ENCODE peak calls at places on chromosomes 4 and X, in six cellular contexts. One of them, this sample, is unnamed.
A peak's percentile ranks its signal among the peaks of the same experiment; 100 is the strongest.

GRCh38 chrX:56248492-56248891 is 16.3 kb downstream of the KLF8 start:
- DNase-seq in mammary epithelial cell: no peak
- DNase-seq in transverse colon: peak; percentile 64
- DNase-seq in fibroblast of the aortic adventitia: peak; percentile 56
- DNase-seq in GM12864: peak; percentile 24
- DNase-seq in left ventricle myocardium inferior: peak; percentile 20
- DNase-seq in this sample: peak; percentile 47

GRCh38 chr4:186500721-186501304 is 54.6 kb downstream of the MTNR1A start:
- DNase-seq in mammary epithelial cell: no peak
- DNase-seq in transverse colon: no peak
- DNase-seq in fibroblast of the aortic adventitia: no peak
- DNase-seq in GM12864: no peak
- DNase-seq in left ventricle myocardium inferior: no peak
- DNase-seq in this sample: no peak

GRCh38 chrX:53321943-53322497 is 40.6 kb upstream of the IQSEC2 start:
- DNase-seq in mammary epithelial cell: no peak
- DNase-seq in transverse colon: no peak
- DNase-seq in fibroblast of the aortic adventitia: no peak
- DNase-seq in GM12864: no peak
- DNase-seq in left ventricle myocardium inferior: no peak
- DNase-seq in this sample: no peak

GRCh38 chr4:143406523-143406922 is 69.8 kb downstream of the GAB1 start:
- DNase-seq in mammary epithelial cell: peak; percentile 15
- DNase-seq in transverse colon: peak; percentile 45
- DNase-seq in fibroblast of the aortic adventitia: peak; percentile 74
- DNase-seq in GM12864: no peak
- DNase-seq in left ventricle myocardium inferior: peak; percentile 50
- DNase-seq in this sample: no peak

GRCh38 chrX:33205321-33205720 is 6.0 kb downstream of the DMD start:
- DNase-seq in mammary epithelial cell: no peak
- DNase-seq in transverse colon: no peak
- DNase-seq in fibroblast of the aortic adventitia: no peak
- DNase-seq in GM12864: no peak
- DNase-seq in left ventricle myocardium inferior: no peak
- DNase-seq in this sample: no peak

GRCh38 chr4:10157478-10158354 is 41.1 kb upstream of the WDR1 start:
- DNase-seq in mammary epithelial cell: peak; percentile 71
- DNase-seq in transverse colon: peak; percentile 54
- DNase-seq in fibroblast of the aortic adventitia: peak; percentile 91
- DNase-seq in GM12864: peak; percentile 12
- DNase-seq in left ventricle myocardium inferior: peak; percentile 33
- DNase-seq in this sample: peak; percentile 74

GRCh38 chr4:41359069-41359769 is 102.5 kb downstream of the UCHL1 start:
- DNase-seq in mammary epithelial cell: no peak
- DNase-seq in transverse colon: no peak
- DNase-seq in fibroblast of the aortic adventitia: no peak
- DNase-seq in GM12864: no peak
- DNase-seq in left ventricle myocardium inferior: no peak
- DNase-seq in this sample: no peak

GRCh38 chr4:73984736-73985527 is 3.1 kb downstream of the PPBP start:
- DNase-seq in mammary epithelial cell: peak; percentile 57
- DNase-seq in transverse colon: no peak
- DNase-seq in fibroblast of the aortic adventitia: no peak
- DNase-seq in GM12864: no peak
- DNase-seq in left ventricle myocardium inferior: no peak
- DNase-seq in this sample: no peak

GRCh38 chr4:66590488-66591215 is 920.4 kb upstream of the EPHA5 start:
- DNase-seq in mammary epithelial cell: no peak
- DNase-seq in transverse colon: no peak
- DNase-seq in fibroblast of the aortic adventitia: peak; percentile 74
- DNase-seq in GM12864: no peak
- DNase-seq in left ventricle myocardium inferior: no peak
- DNase-seq in this sample: no peak

GRCh38 chrX:39928704-39929439 is 168.9 kb downstream of the BCOR start:
- DNase-seq in mammary epithelial cell: no peak
- DNase-seq in transverse colon: peak; percentile 44
- DNase-seq in fibroblast of the aortic adventitia: no peak
- DNase-seq in GM12864: no peak
- DNase-seq in left ventricle myocardium inferior: no peak
- DNase-seq in this sample: no peak

GRCh38 chr4:185782523-185782922 is 29.5 kb downstream of the SORBS2 start:
- DNase-seq in mammary epithelial cell: peak; percentile 81
- DNase-seq in transverse colon: no peak
- DNase-seq in fibroblast of the aortic adventitia: peak; percentile 44
- DNase-seq in GM12864: no peak
- DNase-seq in left ventricle myocardium inferior: no peak
- DNase-seq in this sample: no peak

GRCh38 chrX:77668391-77669237 is 117.4 kb downstream of the ATRX start:
- DNase-seq in mammary epithelial cell: peak; percentile 44
- DNase-seq in transverse colon: no peak
- DNase-seq in fibroblast of the aortic adventitia: peak; percentile 56
- DNase-seq in GM12864: no peak
- DNase-seq in left ventricle myocardium inferior: no peak
- DNase-seq in this sample: no peak

GRCh38 chr4:7062816-7063215 is 5.0 kb downstream of the GRPEL1 start:
- DNase-seq in mammary epithelial cell: no peak
- DNase-seq in transverse colon: no peak
- DNase-seq in fibroblast of the aortic adventitia: no peak
- DNase-seq in GM12864: no peak
- DNase-seq in left ventricle myocardium inferior: no peak
- DNase-seq in this sample: no peak

GRCh38 chrX:9163153-9163790 is 129.3 kb upstream of the FAM9B start:
- DNase-seq in mammary epithelial cell: no peak
- DNase-seq in transverse colon: no peak
- DNase-seq in fibroblast of the aortic adventitia: peak; percentile 23
- DNase-seq in GM12864: no peak
- DNase-seq in left ventricle myocardium inferior: no peak
- DNase-seq in this sample: no peak

GRCh38 chr4:41258783-41259182 is 2.1 kb downstream of the UCHL1 start:
- DNase-seq in mammary epithelial cell: peak; percentile 38
- DNase-seq in transverse colon: no peak
- DNase-seq in fibroblast of the aortic adventitia: peak; percentile 70
- DNase-seq in GM12864: no peak
- DNase-seq in left ventricle myocardium inferior: no peak
- DNase-seq in this sample: peak; percentile 5

GRCh38 chrX:131607796-131608369 is 64.0 kb downstream of the OR13H1 start:
- DNase-seq in mammary epithelial cell: no peak
- DNase-seq in transverse colon: no peak
- DNase-seq in fibroblast of the aortic adventitia: no peak
- DNase-seq in GM12864: no peak
- DNase-seq in left ventricle myocardium inferior: no peak
- DNase-seq in this sample: no peak

GRCh38 chrX:151801980-151802379 is 67.4 kb downstream of the CNGA2 start:
- DNase-seq in mammary epithelial cell: no peak
- DNase-seq in transverse colon: no peak
- DNase-seq in fibroblast of the aortic adventitia: peak; percentile 25
- DNase-seq in GM12864: no peak
- DNase-seq in left ventricle myocardium inferior: no peak
- DNase-seq in this sample: no peak

GRCh38 chrX:73214366-73215094 is at the start of gene NAP1L2:
- DNase-seq in mammary epithelial cell: peak; percentile 62
- DNase-seq in transverse colon: peak; percentile 26
- DNase-seq in fibroblast of the aortic adventitia: peak; percentile 9
- DNase-seq in GM12864: no peak
- DNase-seq in left ventricle myocardium inferior: peak; percentile 14
- DNase-seq in this sample: peak; percentile 74

GRCh38 chrX:54640721-54641120 is 110.7 kb downstream of the GNL3L start:
- DNase-seq in mammary epithelial cell: no peak
- DNase-seq in transverse colon: no peak
- DNase-seq in fibroblast of the aortic adventitia: no peak
- DNase-seq in GM12864: no peak
- DNase-seq in left ventricle myocardium inferior: no peak
- DNase-seq in this sample: no peak

GRCh38 chr4:128444544-128445302 is 157.1 kb upstream of the PGRMC2 start:
- DNase-seq in mammary epithelial cell: no peak
- DNase-seq in transverse colon: no peak
- DNase-seq in fibroblast of the aortic adventitia: no peak
- DNase-seq in GM12864: no peak
- DNase-seq in left ventricle myocardium inferior: no peak
- DNase-seq in this sample: no peak

GRCh38 chrX:38850807-38851533 is 49.7 kb downstream of the MID1IP1 start:
- DNase-seq in mammary epithelial cell: no peak
- DNase-seq in transverse colon: no peak
- DNase-seq in fibroblast of the aortic adventitia: no peak
- DNase-seq in GM12864: no peak
- DNase-seq in left ventricle myocardium inferior: no peak
- DNase-seq in this sample: no peak
- H3K4me3 ChIP-seq in mammary epithelial cell: no peak overlapping the region
- H3K4me3 ChIP-seq in transverse colon: no peak overlapping the region
- H3K4me3 ChIP-seq in fibroblast of the aortic adventitia: no peak overlapping the region
- H3K4me3 ChIP-seq in GM12864: no peak overlapping the region
- H3K4me3 ChIP-seq in left ventricle myocardium inferior: no peak overlapping the region
- H3K4me3 ChIP-seq in this sample: no peak overlapping the region

GRCh38 chrX:14819766-14820165 is 53.1 kb downstream of the FANCB start:
- DNase-seq in mammary epithelial cell: no peak
- DNase-seq in transverse colon: no peak
- DNase-seq in fibroblast of the aortic adventitia: no peak
- DNase-seq in GM12864: no peak
- DNase-seq in left ventricle myocardium inferior: no peak
- DNase-seq in this sample: no peak
- H3K4me3 ChIP-seq in mammary epithelial cell: no peak overlapping the region
- H3K4me3 ChIP-seq in transverse colon: no peak overlapping the region
- H3K4me3 ChIP-seq in fibroblast of the aortic adventitia: no peak overlapping the region
- H3K4me3 ChIP-seq in GM12864: no peak overlapping the region
- H3K4me3 ChIP-seq in left ventricle myocardium inferior: no peak overlapping the region
- H3K4me3 ChIP-seq in this sample: no peak overlapping the region

GRCh38 chrX:69263421-69263820 is 98.2 kb upstream of the PJA1 start:
- DNase-seq in mammary epithelial cell: no peak
- DNase-seq in transverse colon: no peak
- DNase-seq in fibroblast of the aortic adventitia: no peak
- DNase-seq in GM12864: no peak
- DNase-seq in left ventricle myocardium inferior: no peak
- DNase-seq in this sample: no peak
- H3K4me3 ChIP-seq in mammary epithelial cell: no peak overlapping the region
- H3K4me3 ChIP-seq in transverse colon: no peak overlapping the region
- H3K4me3 ChIP-seq in fibroblast of the aortic adventitia: no peak overlapping the region
- H3K4me3 ChIP-seq in GM12864: no peak overlapping the region
- H3K4me3 ChIP-seq in left ventricle myocardium inferior: no peak overlapping the region
- H3K4me3 ChIP-seq in this sample: no peak overlapping the region

DNA sequence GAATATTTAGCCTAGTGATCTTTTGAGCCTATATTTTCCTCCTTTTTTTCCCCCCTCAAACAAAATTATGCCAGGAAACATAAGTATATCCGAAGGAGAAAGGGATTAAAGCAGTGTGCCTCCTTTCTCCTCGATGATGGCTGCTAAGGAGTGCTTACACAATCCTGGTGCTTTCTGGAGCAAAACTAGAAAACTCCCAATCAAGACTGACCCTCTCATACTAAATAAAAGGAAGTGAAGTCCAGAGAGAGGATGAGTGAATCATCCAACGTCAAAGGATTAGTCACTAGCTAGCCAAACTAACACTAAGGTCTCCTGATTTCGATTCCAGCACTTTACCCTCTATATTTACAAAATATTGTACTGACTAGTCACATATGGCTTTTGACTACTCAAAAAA is 146.8 kb downstream of the PPP3CA start:
- DNase-seq in mammary epithelial cell: peak; percentile 91
- DNase-seq in transverse colon: no peak
- DNase-seq in fibroblast of the aortic adventitia: peak; percentile 96
- DNase-seq in GM12864: no peak
- DNase-seq in left ventricle myocardium inferior: no peak
- DNase-seq in this sample: no peak
- H3K4me3 ChIP-seq in mammary epithelial cell: no peak overlapping the region
- H3K4me3 ChIP-seq in transverse colon: no peak overlapping the region
- H3K4me3 ChIP-seq in fibroblast of the aortic adventitia: no peak overlapping the region
- H3K4me3 ChIP-seq in GM12864: no peak overlapping the region
- H3K4me3 ChIP-seq in left ventricle myocardium inferior: no peak overlapping the region
- H3K4me3 ChIP-seq in this sample: no peak overlapping the region

GRCh38 chrX:50168305-50168704 is 32.5 kb downstream of the AKAP4 start:
- DNase-seq in mammary epithelial cell: no peak
- DNase-seq in transverse colon: no peak
- DNase-seq in fibroblast of the aortic adventitia: no peak
- DNase-seq in GM12864: no peak
- DNase-seq in left ventricle myocardium inferior: no peak
- DNase-seq in this sample: no peak

GRCh38 chrX:50169717-50170116 is 31.1 kb downstream of the AKAP4 start:
- DNase-seq in mammary epithelial cell: no peak
- DNase-seq in transverse colon: no peak
- DNase-seq in fibroblast of the aortic adventitia: no peak
- DNase-seq in GM12864: no peak
- DNase-seq in left ventricle myocardium inferior: no peak
- DNase-seq in this sample: no peak

GRCh38 chrX:50165727-50166126 is 35.1 kb downstream of the AKAP4 start:
- DNase-seq in mammary epithelial cell: no peak
- DNase-seq in transverse colon: no peak
- DNase-seq in fibroblast of the aortic adventitia: no peak
- DNase-seq in GM12864: no peak
- DNase-seq in left ventricle myocardium inferior: no peak
- DNase-seq in this sample: no peak

GRCh38 chrX:50167366-50167765 is 33.4 kb downstream of the AKAP4 start:
- DNase-seq in mammary epithelial cell: no peak
- DNase-seq in transverse colon: no peak
- DNase-seq in fibroblast of the aortic adventitia: no peak
- DNase-seq in GM12864: no peak
- DNase-seq in left ventricle myocardium inferior: no peak
- DNase-seq in this sample: no peak
- H3K4me3 ChIP-seq in mammary epithelial cell: no peak overlapping the region
- H3K4me3 ChIP-seq in transverse colon: no peak overlapping the region
- H3K4me3 ChIP-seq in fibroblast of the aortic adventitia: no peak overlapping the region
- H3K4me3 ChIP-seq in GM12864: no peak overlapping the region
- H3K4me3 ChIP-seq in left ventricle myocardium inferior: no peak overlapping the region
- H3K4me3 ChIP-seq in this sample: no peak overlapping the region